ENCODE peak calls at places on chromosomes 3 and 15, in nine cellular contexts. W is K562, G is SK-N-SH, I is suprapubic skin, P is stomach, U is upper lobe of left lung, D is esophagus muscularis mucosa, J is HepG2, X is sigmoid colon. E is an unnamed sample.

GRCh38 chr15:96020133-96020532 is 310.4 kb upstream of the NR2F2 start:
- DNase-seq in W (no peak), G (no peak), I (no peak), P (no peak), U (no peak), D (no peak), J (no peak), X (no peak), E (no peak)

GRCh38 chr3:49461443-49462171 is 8.5 kb upstream of the DAG1 start:
- DNase-seq in W (peak; percentile 3), G (no peak), I (no peak), P (no peak), U (no peak), D (no peak), J (no peak), X (no peak), E (no peak)

GRCh38 chr15:90376789-90377188 is 11.3 kb upstream of the IQGAP1 start:
- DNase-seq in W (no peak), G (no peak), I (no peak), P (peak; percentile 30), U (no peak), D (no peak), J (no peak), X (no peak), E (peak; percentile 42)

GRCh38 chr3:129855454-129856419 is 37.8 kb downstream of the TMCC1 start:
- DNase-seq in W (no peak), G (no peak), I (no peak), P (no peak), U (no peak), D (no peak), J (no peak), X (no peak), E (no peak)

GRCh38 chr3:85571835-85572234 is 613.0 kb downstream of the CADM2 start:
- DNase-seq in W (no peak), G (no peak), I (no peak), P (no peak), U (no peak), D (no peak), J (peak; percentile 3), X (no peak), E (no peak)

GRCh38 chr3:146172586-146172985 is 11.6 kb upstream of the PLOD2 start:
- DNase-seq in W (no peak), G (no peak), I (no peak), P (no peak), U (no peak), D (no peak), J (no peak), X (no peak), E (no peak)

GRCh38 chr3:194573680-194574437 is 59.4 kb downstream of the TMEM44 start:
- DNase-seq in W (peak; percentile 43), G (peak; percentile 66), I (no peak), P (peak; percentile 58), U (no peak), D (no peak), J (peak; percentile 48), X (no peak), E (peak; percentile 43)

GRCh38 chr3:72461787-72462186 is 386.5 kb downstream of the SHQ1 start:
- DNase-seq in W (no peak), G (no peak), I (no peak), P (no peak), U (no peak), D (no peak), J (no peak), X (no peak), E (no peak)

GRCh38 chr3:100018806-100019205 is 95.5 kb downstream of the FILIP1L start:
- DNase-seq in W (no peak), G (no peak), I (no peak), P (no peak), U (no peak), D (no peak), J (no peak), X (no peak), E (no peak)

GRCh38 chr3:195240171-195240701 is 30.7 kb downstream of the XXYLT1 start:
- DNase-seq in W (no peak), G (no peak), I (no peak), P (no peak), U (peak; percentile 73), D (peak; percentile 80), J (peak; percentile 20), X (peak; percentile 80), E (no peak)

GRCh38 chr3:96754128-96754527 is 60.3 kb upstream of the EPHA6 start:
- DNase-seq in W (no peak), G (no peak), I (no peak), P (no peak), U (no peak), D (no peak), J (no peak), X (no peak), E (no peak)

GRCh38 chr3:127747751-127748521 is 74.4 kb downstream of the MGLL start:
- DNase-seq in W (no peak), G (no peak), I (peak; percentile 91), P (peak; percentile 77), U (no peak), D (no peak), J (no peak), X (peak; percentile 85), E (peak; percentile 71)

GRCh38 chr3:29318251-29318650 is 37.4 kb downstream of the RBMS3 start:
- DNase-seq in W (no peak), G (no peak), I (no peak), P (no peak), U (no peak), D (no peak), J (no peak), X (no peak), E (no peak)

GRCh38 chr3:50251220-50251619 is 15.2 kb downstream of the GNAI2 start:
- DNase-seq in W (peak; percentile 50), G (no peak), I (no peak), P (peak; percentile 67), U (no peak), D (no peak), J (no peak), X (no peak), E (no peak)

GRCh38 chr3:55678521-55679216 is 191.6 kb upstream of the WNT5A start:
- DNase-seq in W (no peak), G (no peak), I (no peak), P (no peak), U (no peak), D (no peak), J (no peak), X (no peak), E (no peak)

GRCh38 chr3:110579841-110580550 is 491.6 kb upstream of the NECTIN3 start:
- DNase-seq in W (no peak), G (no peak), I (no peak), P (no peak), U (no peak), D (no peak), J (no peak), X (no peak), E (no peak)

GRCh38 chr3:63908081-63908736 is 4.0 kb downstream of the SCAANT1 start:
- DNase-seq in W (no peak), G (peak; percentile 18), I (no peak), P (no peak), U (no peak), D (no peak), J (peak; percentile 10), X (no peak), E (no peak)

DNA sequence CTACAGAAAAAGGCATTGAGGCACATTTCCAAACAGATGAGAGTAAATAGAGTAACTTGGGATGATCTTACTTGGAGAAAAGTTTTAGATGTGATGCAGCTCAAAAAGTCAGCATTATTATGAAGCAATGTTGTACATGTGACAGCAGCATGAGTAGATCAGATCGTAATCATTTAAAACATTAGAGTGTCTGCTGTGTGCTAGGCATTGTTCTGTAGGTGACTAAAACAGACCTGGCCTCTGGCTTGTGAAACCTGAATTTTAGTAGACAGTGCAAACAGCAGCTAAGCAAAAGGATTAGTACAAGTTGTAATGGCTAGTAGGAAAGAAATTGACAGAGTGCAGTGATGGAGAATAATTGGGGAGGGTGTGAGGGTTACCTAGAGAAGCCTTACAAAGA is 15.1 kb downstream of the UBE2E1 start:
- DNase-seq in W (no peak), G (no peak), I (no peak), P (no peak), U (no peak), D (no peak), J (no peak), X (no peak), E (no peak)
- TF ChIP-seq EP300 in W (no peak), G (no peak), I (no peak), P (no peak), U (no peak), D (no peak), J (no peak), X (no peak), E (no peak)

DNA sequence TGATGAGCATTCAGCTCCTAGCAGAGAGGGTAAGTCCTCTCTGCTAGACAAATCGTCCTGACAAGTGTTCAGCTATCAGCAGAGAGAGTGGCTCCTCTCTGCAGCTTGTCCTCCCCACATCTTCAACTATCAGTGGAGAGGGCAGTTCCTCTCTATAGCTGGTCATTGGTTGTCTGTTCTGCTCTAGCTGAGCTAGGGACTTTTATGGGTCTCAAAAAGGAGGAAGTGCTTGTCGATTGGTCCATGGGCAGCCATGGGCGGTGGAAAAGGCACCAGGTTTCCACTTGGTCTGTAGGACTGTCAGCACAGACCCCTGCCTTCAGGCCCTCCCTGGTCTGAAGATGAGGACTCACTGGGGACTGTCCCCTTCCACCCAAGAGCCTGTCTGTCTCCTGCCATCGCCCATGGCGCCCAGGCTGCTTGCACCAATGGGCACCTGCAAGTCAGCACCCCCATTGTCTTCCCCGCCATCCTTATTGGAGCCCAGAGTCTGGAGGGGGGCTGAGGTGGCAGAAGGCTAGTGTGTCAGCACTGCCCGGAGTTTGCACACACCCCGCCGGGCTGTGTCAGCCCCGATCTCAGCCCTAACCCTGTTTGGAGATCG is 264.7 kb downstream of the ZBBX start:
- DNase-seq in W (no peak), G (no peak), I (no peak), P (no peak), U (peak; percentile 48), D (no peak), J (no peak), X (peak; percentile 47), E (no peak)
- H3K27ac ChIP-seq in W (no peak overlapping the region), G (no peak overlapping the region), I (no peak overlapping the region), P (no peak overlapping the region), U (no peak overlapping the region), D (no peak overlapping the region), J (no peak overlapping the region), X (no peak overlapping the region), E (no peak overlapping the region)

DNA sequence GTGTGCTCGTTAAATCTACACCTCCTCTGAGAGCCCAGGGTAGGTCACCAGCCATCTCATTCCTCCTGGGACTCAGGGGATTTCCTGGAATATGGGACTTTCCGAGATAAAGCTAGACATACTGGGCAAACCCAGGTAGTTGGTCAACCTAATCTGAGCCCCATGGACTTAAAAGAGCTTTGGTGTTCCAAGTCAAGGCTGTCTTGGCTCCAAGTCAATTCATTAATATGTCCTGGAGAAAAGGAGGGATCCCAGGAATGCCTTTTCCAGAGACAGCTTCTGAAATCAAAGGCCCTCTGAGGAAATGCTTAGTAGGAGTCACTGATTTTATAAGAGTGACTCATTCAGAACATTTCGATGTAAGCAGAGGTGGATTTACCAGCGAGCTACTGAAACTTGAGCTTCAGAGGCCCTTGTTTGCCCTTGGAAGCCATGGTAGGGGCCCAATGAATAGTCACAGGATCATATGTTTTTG is 137.3 kb upstream of the UBE2E1 start:
- DNase-seq in W (no peak), G (no peak), I (no peak), P (no peak), U (no peak), D (no peak), J (no peak), X (no peak), E (no peak)
- TF ChIP-seq POLR2AphosphoS5 in W (no peak), G (no peak), I (no peak), P (no peak), U (no peak), D (no peak), J (no peak), X (no peak), E (no peak)

GRCh38 chr3:186984064-186984463 is 53.7 kb downstream of the ST6GAL1 start:
- DNase-seq in W (no peak), G (no peak), I (no peak), P (no peak), U (no peak), D (no peak), J (no peak), X (no peak), E (no peak)
- TF ChIP-seq EP300 in W (no peak), G (no peak), I (no peak), P (no peak), U (no peak), D (no peak), J (no peak), X (no peak), E (no peak)

E was measured in transverse colon.